ENCODE peak calls at places on chromosomes 3 and 15, in eight cellular contexts. One of them, this sample, is unnamed.
A peak's percentile ranks its signal among the peaks of the same experiment; 100 is the strongest.

GRCh38 chr15:70815604-70816003 is 38.4 kb downstream of the LARP6 start:
- DNase-seq in nucleus accumbens: no peak
- DNase-seq in SHP77: no peak
- DNase-seq in endothelial cell: no peak
- DNase-seq in T-helper 9 cell: no peak
- DNase-seq in CD8-positive, alpha-beta T cell: no peak
- DNase-seq in NB4: no peak
- DNase-seq in Right ventricle myocardium superior: no peak
- DNase-seq in this sample: no peak

GRCh38 chr3:110881069-110881468 is 190.5 kb upstream of the NECTIN3 start:
- DNase-seq in NB4: peak; percentile 18
- DNase-seq in nucleus accumbens: peak; percentile 17
- DNase-seq in CD8-positive, alpha-beta T cell: no peak
- DNase-seq in T-helper 9 cell: no peak
- DNase-seq in SHP77: peak; percentile 91
- DNase-seq in endothelial cell: no peak
- DNase-seq in Right ventricle myocardium superior: peak; percentile 59
- DNase-seq in this sample: peak; percentile 4

GRCh38 chr15:68312701-68313204 is 35.2 kb downstream of the FEM1B start:
- DNase-seq in nucleus accumbens: no peak
- DNase-seq in endothelial cell: no peak
- DNase-seq in SHP77: no peak
- DNase-seq in CD8-positive, alpha-beta T cell: no peak
- DNase-seq in Right ventricle myocardium superior: no peak
- DNase-seq in T-helper 9 cell: no peak
- DNase-seq in NB4: no peak
- DNase-seq in this sample: no peak

GRCh38 chr3:143228405-143228804 is 108.8 kb downstream of the CHST2 start:
- DNase-seq in nucleus accumbens: no peak
- DNase-seq in CD8-positive, alpha-beta T cell: no peak
- DNase-seq in endothelial cell: no peak
- DNase-seq in T-helper 9 cell: no peak
- DNase-seq in Right ventricle myocardium superior: no peak
- DNase-seq in SHP77: no peak
- DNase-seq in NB4: no peak
- DNase-seq in this sample: no peak

GRCh38 chr3:71083726-71084131 is 499.8 kb downstream of the FOXP1 start:
- DNase-seq in Right ventricle myocardium superior: no peak
- DNase-seq in nucleus accumbens: no peak
- DNase-seq in T-helper 9 cell: no peak
- DNase-seq in SHP77: no peak
- DNase-seq in endothelial cell: no peak
- DNase-seq in NB4: no peak
- DNase-seq in CD8-positive, alpha-beta T cell: no peak
- DNase-seq in this sample: no peak

GRCh38 chr15:71610991-71611720 is 199.2 kb upstream of the NR2E3 start:
- DNase-seq in nucleus accumbens: no peak
- DNase-seq in NB4: peak; percentile 2
- DNase-seq in endothelial cell: no peak
- DNase-seq in Right ventricle myocardium superior: no peak
- DNase-seq in T-helper 9 cell: no peak
- DNase-seq in SHP77: peak; percentile 59
- DNase-seq in CD8-positive, alpha-beta T cell: no peak
- DNase-seq in this sample: no peak

GRCh38 chr3:49642708-49643145 is 31.4 kb upstream of the APEH start:
- DNase-seq in endothelial cell: no peak
- DNase-seq in T-helper 9 cell: no peak
- DNase-seq in NB4: no peak
- DNase-seq in nucleus accumbens: no peak
- DNase-seq in SHP77: no peak
- DNase-seq in Right ventricle myocardium superior: no peak
- DNase-seq in CD8-positive, alpha-beta T cell: no peak
- DNase-seq in this sample: no peak

GRCh38 chr3:171876651-171877272 is 33.6 kb downstream of the TMEM212 start:
- DNase-seq in CD8-positive, alpha-beta T cell: no peak
- DNase-seq in SHP77: no peak
- DNase-seq in nucleus accumbens: no peak
- DNase-seq in Right ventricle myocardium superior: no peak
- DNase-seq in endothelial cell: no peak
- DNase-seq in NB4: no peak
- DNase-seq in T-helper 9 cell: no peak
- DNase-seq in this sample: no peak

GRCh38 chr15:44569316-44569715 is 32.4 kb downstream of the EIF3J start:
- DNase-seq in Right ventricle myocardium superior: no peak
- DNase-seq in T-helper 9 cell: no peak
- DNase-seq in SHP77: no peak
- DNase-seq in NB4: no peak
- DNase-seq in CD8-positive, alpha-beta T cell: no peak
- DNase-seq in endothelial cell: no peak
- DNase-seq in nucleus accumbens: no peak
- DNase-seq in this sample: no peak

GRCh38 chr3:108662141-108662738 is 72.7 kb downstream of the DZIP3 start:
- DNase-seq in nucleus accumbens: no peak
- DNase-seq in NB4: peak; percentile 78
- DNase-seq in T-helper 9 cell: peak; percentile 19
- DNase-seq in SHP77: peak; percentile 45
- DNase-seq in Right ventricle myocardium superior: no peak
- DNase-seq in CD8-positive, alpha-beta T cell: no peak
- DNase-seq in endothelial cell: peak; percentile 31
- DNase-seq in this sample: no peak

GRCh38 chr3:107973152-107973551 is 117.7 kb downstream of the CD47 start:
- DNase-seq in endothelial cell: no peak
- DNase-seq in CD8-positive, alpha-beta T cell: no peak
- DNase-seq in NB4: no peak
- DNase-seq in T-helper 9 cell: no peak
- DNase-seq in nucleus accumbens: no peak
- DNase-seq in Right ventricle myocardium superior: no peak
- DNase-seq in SHP77: no peak
- DNase-seq in this sample: no peak